ENCODE peak calls at places on chromosomes 6 and 20, in eight cellular contexts. One of them, this sample, is unnamed.

GRCh38 chr20:45070932-45071632 is 29.8 kb downstream of the KCNS1 start:
- DNase-seq in astrocyte of the spinal cord: no peak
- DNase-seq in tibial nerve: no peak
- DNase-seq in nephron progenitor cell: no peak
- DNase-seq in foreskin fibroblast: peak
- DNase-seq in AG04450: no peak
- DNase-seq in epithelial cell of esophagus: peak
- DNase-seq in cardiac fibroblast: peak
- DNase-seq in this sample: no peak

GRCh38 chr6:106906227-106906626 is 68.3 kb downstream of the CD24 start:
- DNase-seq in astrocyte of the spinal cord: no peak
- DNase-seq in tibial nerve: no peak
- DNase-seq in nephron progenitor cell: no peak
- DNase-seq in foreskin fibroblast: no peak
- DNase-seq in AG04450: no peak
- DNase-seq in epithelial cell of esophagus: no peak
- DNase-seq in cardiac fibroblast: no peak
- DNase-seq in this sample: no peak

GRCh38 chr6:38959138-38959537 is 89.4 kb upstream of the GLP1R start:
- DNase-seq in astrocyte of the spinal cord: no peak
- DNase-seq in tibial nerve: no peak
- DNase-seq in nephron progenitor cell: no peak
- DNase-seq in foreskin fibroblast: no peak
- DNase-seq in AG04450: no peak
- DNase-seq in epithelial cell of esophagus: no peak
- DNase-seq in cardiac fibroblast: no peak
- DNase-seq in this sample: no peak

GRCh38 chr6:137097057-137097456 is 52.3 kb upstream of the IL20RA start:
- DNase-seq in astrocyte of the spinal cord: no peak
- DNase-seq in tibial nerve: no peak
- DNase-seq in nephron progenitor cell: no peak
- DNase-seq in foreskin fibroblast: no peak
- DNase-seq in AG04450: no peak
- DNase-seq in epithelial cell of esophagus: peak
- DNase-seq in cardiac fibroblast: peak
- DNase-seq in this sample: no peak

GRCh38 chr20:47790032-47790965 is 5.0 kb upstream of the SULF2 start:
- DNase-seq in astrocyte of the spinal cord: peak
- DNase-seq in tibial nerve: no peak
- DNase-seq in nephron progenitor cell: no peak
- DNase-seq in foreskin fibroblast: peak
- DNase-seq in AG04450: no peak
- DNase-seq in epithelial cell of esophagus: peak
- DNase-seq in cardiac fibroblast: peak
- DNase-seq in this sample: no peak

GRCh38 chr6:111982681-111983080 is 71.2 kb upstream of the CCN6 start:
- DNase-seq in astrocyte of the spinal cord: no peak
- DNase-seq in tibial nerve: no peak
- DNase-seq in nephron progenitor cell: no peak
- DNase-seq in foreskin fibroblast: no peak
- DNase-seq in AG04450: no peak
- DNase-seq in epithelial cell of esophagus: peak
- DNase-seq in cardiac fibroblast: no peak
- DNase-seq in this sample: no peak

GRCh38 chr20:32232487-32232886 is 24.8 kb downstream of the POFUT1 start:
- DNase-seq in astrocyte of the spinal cord: no peak
- DNase-seq in tibial nerve: no peak
- DNase-seq in nephron progenitor cell: no peak
- DNase-seq in foreskin fibroblast: no peak
- DNase-seq in AG04450: no peak
- DNase-seq in epithelial cell of esophagus: no peak
- DNase-seq in cardiac fibroblast: no peak
- DNase-seq in this sample: no peak

GRCh38 chr6:21377356-21377755 is 216.2 kb upstream of the SOX4 start:
- DNase-seq in astrocyte of the spinal cord: no peak
- DNase-seq in tibial nerve: no peak
- DNase-seq in nephron progenitor cell: no peak
- DNase-seq in foreskin fibroblast: no peak
- DNase-seq in AG04450: no peak
- DNase-seq in epithelial cell of esophagus: no peak
- DNase-seq in cardiac fibroblast: no peak
- DNase-seq in this sample: no peak

GRCh38 chr20:35618372-35619131 is 2.9 kb downstream of the SPAG4 start:
- DNase-seq in astrocyte of the spinal cord: peak
- DNase-seq in tibial nerve: no peak
- DNase-seq in nephron progenitor cell: peak
- DNase-seq in foreskin fibroblast: no peak
- DNase-seq in AG04450: no peak
- DNase-seq in epithelial cell of esophagus: peak
- DNase-seq in cardiac fibroblast: peak
- DNase-seq in this sample: no peak

GRCh38 chr20:35620818-35621559 is 5.4 kb downstream of the SPAG4 start:
- DNase-seq in astrocyte of the spinal cord: no peak
- DNase-seq in tibial nerve: no peak
- DNase-seq in nephron progenitor cell: no peak
- DNase-seq in foreskin fibroblast: no peak
- DNase-seq in AG04450: no peak
- DNase-seq in epithelial cell of esophagus: no peak
- DNase-seq in cardiac fibroblast: no peak
- DNase-seq in this sample: no peak

GRCh38 chr20:35617397-35618031 is 1.9 kb downstream of the SPAG4 start:
- DNase-seq in astrocyte of the spinal cord: peak
- DNase-seq in tibial nerve: peak
- DNase-seq in nephron progenitor cell: peak
- DNase-seq in foreskin fibroblast: peak
- DNase-seq in AG04450: no peak
- DNase-seq in epithelial cell of esophagus: peak
- DNase-seq in cardiac fibroblast: peak
- DNase-seq in this sample: no peak

GRCh38 chr20:35618032-35618371 is 2.4 kb downstream of the SPAG4 start:
- DNase-seq in astrocyte of the spinal cord: no peak
- DNase-seq in tibial nerve: no peak
- DNase-seq in nephron progenitor cell: no peak
- DNase-seq in foreskin fibroblast: no peak
- DNase-seq in AG04450: no peak
- DNase-seq in epithelial cell of esophagus: no peak
- DNase-seq in cardiac fibroblast: no peak
- DNase-seq in this sample: no peak

DNA sequence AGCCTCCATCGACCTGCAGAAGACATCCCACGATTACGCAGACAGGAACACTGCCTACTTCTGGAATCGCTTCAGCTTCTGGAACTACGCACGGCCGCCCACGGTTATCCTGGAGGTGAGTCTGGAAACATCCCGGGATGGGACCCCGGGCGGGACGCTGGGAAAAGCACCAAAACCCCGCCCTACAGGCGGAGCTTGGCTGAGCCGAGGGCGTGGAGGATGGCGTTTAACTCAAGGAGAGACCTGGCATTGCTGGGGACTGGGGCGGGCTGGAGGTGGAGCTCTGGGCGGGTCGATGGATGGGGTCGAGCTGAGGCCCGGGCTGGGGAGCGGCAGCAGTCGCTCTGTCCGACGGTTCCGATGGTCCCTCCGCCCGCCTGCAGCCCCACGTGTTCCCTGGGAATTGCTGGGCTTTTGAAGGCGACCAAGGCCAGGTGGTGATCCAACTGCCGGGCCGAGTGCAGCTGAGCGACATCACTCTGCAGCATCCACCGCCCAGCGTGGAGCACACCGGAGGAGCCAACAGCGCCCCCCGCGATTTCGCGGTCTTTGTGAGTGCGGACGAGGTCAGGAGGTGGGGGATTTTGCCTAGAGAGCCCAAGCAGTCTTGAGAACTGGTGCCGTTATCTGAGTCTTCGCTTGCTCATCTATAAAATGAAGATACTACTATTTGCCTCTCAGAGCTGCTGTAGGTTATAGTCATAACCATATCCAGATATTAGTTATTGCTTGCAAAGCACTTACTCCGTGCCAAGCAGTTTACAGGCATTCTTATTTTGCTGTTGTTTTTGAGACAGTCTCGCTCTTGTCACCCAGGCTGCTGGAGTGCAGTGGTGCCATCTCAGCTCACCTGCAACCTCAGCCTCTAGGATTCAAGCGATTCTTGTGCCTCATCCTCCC is 3.8 kb downstream of the SPAG4 start:
- DNase-seq in astrocyte of the spinal cord: peak
- DNase-seq in tibial nerve: peak
- DNase-seq in nephron progenitor cell: peak
- DNase-seq in foreskin fibroblast: peak
- DNase-seq in AG04450: peak
- DNase-seq in epithelial cell of esophagus: peak
- DNase-seq in cardiac fibroblast: peak
- DNase-seq in this sample: peak
- TF ChIP-seq CTCF in astrocyte of the spinal cord: peak
- TF ChIP-seq CTCF in tibial nerve: no peak
- TF ChIP-seq CTCF in nephron progenitor cell: peak
- TF ChIP-seq CTCF in foreskin fibroblast: peak
- TF ChIP-seq CTCF in AG04450: peak
- TF ChIP-seq CTCF in epithelial cell of esophagus: peak
- TF ChIP-seq CTCF in cardiac fibroblast: peak
- TF ChIP-seq CTCF in this sample: no peak

DNA sequence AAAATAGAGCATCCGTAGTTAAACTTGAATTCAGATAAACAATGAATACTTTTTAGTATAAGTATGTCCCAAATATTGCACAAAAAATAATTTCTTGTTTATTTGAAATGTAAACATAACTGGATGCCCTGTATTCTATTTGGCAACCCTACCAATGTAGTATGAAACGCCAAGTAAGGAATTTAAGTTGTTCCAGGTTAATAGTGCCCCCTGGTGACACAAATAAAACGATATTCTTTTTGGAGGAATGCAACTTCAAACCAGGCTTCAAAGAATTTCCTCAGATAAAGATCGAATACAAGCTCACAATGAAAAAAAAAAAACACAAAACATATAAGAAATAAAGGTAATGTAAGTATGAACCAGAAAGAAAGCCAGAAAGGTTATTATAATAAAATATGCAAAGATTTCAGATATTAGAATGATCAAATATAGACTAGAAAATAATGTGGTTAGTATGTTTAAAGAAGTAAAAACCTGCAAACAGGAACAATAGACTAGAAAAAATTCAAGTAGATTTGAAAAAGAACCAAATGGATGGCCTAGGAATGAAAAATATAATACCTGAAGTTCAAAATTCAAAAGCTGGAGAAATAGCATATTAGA is 18.4 kb upstream of the AKAP7 start:
- DNase-seq in astrocyte of the spinal cord: peak
- DNase-seq in tibial nerve: peak
- DNase-seq in nephron progenitor cell: no peak
- DNase-seq in foreskin fibroblast: peak
- DNase-seq in AG04450: peak
- DNase-seq in epithelial cell of esophagus: peak
- DNase-seq in cardiac fibroblast: peak
- DNase-seq in this sample: no peak
- TF ChIP-seq CTCF in astrocyte of the spinal cord: peak
- TF ChIP-seq CTCF in tibial nerve: peak
- TF ChIP-seq CTCF in nephron progenitor cell: peak
- TF ChIP-seq CTCF in foreskin fibroblast: peak
- TF ChIP-seq CTCF in AG04450: peak
- TF ChIP-seq CTCF in epithelial cell of esophagus: peak
- TF ChIP-seq CTCF in cardiac fibroblast: peak
- TF ChIP-seq CTCF in this sample: no peak

GRCh38 chr6:35050988-35051330 is 90.2 kb downstream of the TCP11 start:
- DNase-seq in astrocyte of the spinal cord: no peak
- DNase-seq in tibial nerve: no peak
- DNase-seq in nephron progenitor cell: no peak
- DNase-seq in foreskin fibroblast: no peak
- DNase-seq in AG04450: no peak
- DNase-seq in epithelial cell of esophagus: no peak
- DNase-seq in cardiac fibroblast: no peak
- DNase-seq in this sample: no peak

GRCh38 chr6:35049346-35049745 is 91.8 kb downstream of the TCP11 start:
- DNase-seq in astrocyte of the spinal cord: no peak
- DNase-seq in tibial nerve: no peak
- DNase-seq in nephron progenitor cell: no peak
- DNase-seq in foreskin fibroblast: no peak
- DNase-seq in AG04450: no peak
- DNase-seq in epithelial cell of esophagus: no peak
- DNase-seq in cardiac fibroblast: no peak
- DNase-seq in this sample: no peak

GRCh38 chr6:35050291-35050987 is 90.7 kb downstream of the TCP11 start:
- DNase-seq in astrocyte of the spinal cord: no peak
- DNase-seq in tibial nerve: no peak
- DNase-seq in nephron progenitor cell: no peak
- DNase-seq in foreskin fibroblast: no peak
- DNase-seq in AG04450: no peak
- DNase-seq in epithelial cell of esophagus: no peak
- DNase-seq in cardiac fibroblast: no peak
- DNase-seq in this sample: no peak

GRCh38 chr6:35048631-35049083 is 92.5 kb downstream of the TCP11 start:
- DNase-seq in astrocyte of the spinal cord: peak
- DNase-seq in tibial nerve: no peak
- DNase-seq in nephron progenitor cell: peak
- DNase-seq in foreskin fibroblast: peak
- DNase-seq in AG04450: peak
- DNase-seq in epithelial cell of esophagus: no peak
- DNase-seq in cardiac fibroblast: peak
- DNase-seq in this sample: no peak

GRCh38 chr6:35049885-35050284 is 91.3 kb downstream of the TCP11 start:
- DNase-seq in astrocyte of the spinal cord: peak
- DNase-seq in tibial nerve: peak
- DNase-seq in nephron progenitor cell: no peak
- DNase-seq in foreskin fibroblast: peak
- DNase-seq in AG04450: peak
- DNase-seq in epithelial cell of esophagus: no peak
- DNase-seq in cardiac fibroblast: peak
- DNase-seq in this sample: no peak
- TF ChIP-seq CTCF in astrocyte of the spinal cord: no peak
- TF ChIP-seq CTCF in tibial nerve: no peak
- TF ChIP-seq CTCF in nephron progenitor cell: no peak
- TF ChIP-seq CTCF in foreskin fibroblast: no peak
- TF ChIP-seq CTCF in AG04450: peak
- TF ChIP-seq CTCF in epithelial cell of esophagus: no peak
- TF ChIP-seq CTCF in cardiac fibroblast: no peak
- TF ChIP-seq CTCF in this sample: no peak

DNA sequence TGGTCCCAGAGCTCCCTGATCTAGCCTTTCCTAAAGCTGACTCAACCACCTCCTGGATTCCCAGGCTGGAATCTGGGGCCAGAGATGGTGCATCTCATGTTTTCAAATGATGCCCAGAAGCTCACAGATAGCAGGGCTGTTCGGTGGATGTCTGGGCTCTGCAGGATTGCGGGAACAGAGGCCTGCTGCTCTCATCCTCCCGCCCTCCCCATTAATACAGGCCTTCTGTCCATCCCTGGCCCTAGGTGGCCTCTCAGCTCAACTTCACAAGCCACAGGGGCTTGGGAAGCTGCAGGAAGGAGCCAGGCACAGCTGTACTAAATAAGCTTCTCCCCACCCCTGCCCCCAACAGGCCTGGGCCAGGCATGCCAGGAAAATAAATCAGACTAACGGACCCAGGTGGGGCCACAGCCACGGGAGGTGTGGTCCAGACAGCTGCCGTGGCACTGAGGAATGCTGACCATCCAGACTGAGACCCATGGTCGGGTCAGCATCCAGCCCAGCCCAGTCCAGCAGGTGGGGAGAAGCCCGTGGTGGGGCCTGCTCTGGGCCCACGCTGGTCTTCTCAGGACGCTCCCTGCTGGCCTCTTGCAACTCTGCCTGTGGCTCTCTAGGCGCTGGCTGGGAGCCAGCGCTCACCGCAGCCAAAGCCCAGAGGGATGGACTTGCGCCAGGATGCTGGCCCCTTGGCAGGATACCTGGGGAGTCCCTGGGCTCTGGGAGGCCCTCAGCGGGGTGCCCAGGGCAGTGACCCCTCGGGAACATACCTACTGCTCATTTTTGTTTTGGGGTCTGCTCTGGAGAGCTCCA is 8.5 kb upstream of the YTHDF1 start:
- DNase-seq in astrocyte of the spinal cord: peak
- DNase-seq in tibial nerve: no peak
- DNase-seq in nephron progenitor cell: no peak
- DNase-seq in foreskin fibroblast: no peak
- DNase-seq in AG04450: no peak
- DNase-seq in epithelial cell of esophagus: peak
- DNase-seq in cardiac fibroblast: peak
- DNase-seq in this sample: no peak
- TF ChIP-seq CTCF in astrocyte of the spinal cord: peak
- TF ChIP-seq CTCF in tibial nerve: no peak
- TF ChIP-seq CTCF in nephron progenitor cell: no peak
- TF ChIP-seq CTCF in foreskin fibroblast: peak
- TF ChIP-seq CTCF in AG04450: peak
- TF ChIP-seq CTCF in epithelial cell of esophagus: peak
- TF ChIP-seq CTCF in cardiac fibroblast: peak
- TF ChIP-seq CTCF in this sample: no peak

This sample was measured in omental fat pad.